ENCODE peak calls at places on chromosomes 11 and 22, in nine cellular contexts. One of them, this sample, is unnamed.

GRCh38 chr22:39239561-39240423 is 5.0 kb downstream of the PDGFB start:
- DNase-seq in uterus: no peak
- DNase-seq in dorsolateral prefrontal cortex: no peak
- DNase-seq in left cardiac atrium: no peak
- DNase-seq in T-helper 1 cell: no peak
- DNase-seq in fibroblast of lung: no peak
- DNase-seq in GM20000: no peak
- DNase-seq in stimulated activated CD4-positive, alpha-beta T cell treated with anti-CD3 and anti-CD28 coated beads, Interleukin-12 subunit alpha, Interleukin-12 subunit beta, amount 100 ng/mL, for 4 hours: no peak
- DNase-seq in RCC 7860: no peak
- DNase-seq in this sample: no peak

GRCh38 chr11:114307524-114308203 is 11.5 kb downstream of the NNMT start:
- DNase-seq in uterus: peak
- DNase-seq in dorsolateral prefrontal cortex: no peak
- DNase-seq in left cardiac atrium: peak
- DNase-seq in T-helper 1 cell: no peak
- DNase-seq in fibroblast of lung: peak
- DNase-seq in GM20000: no peak
- DNase-seq in stimulated activated CD4-positive, alpha-beta T cell treated with anti-CD3 and anti-CD28 coated beads, Interleukin-12 subunit alpha, Interleukin-12 subunit beta, amount 100 ng/mL, for 4 hours: no peak
- DNase-seq in RCC 7860: peak
- DNase-seq in this sample: no peak

GRCh38 chr11:122524532-122524882 is 131.0 kb upstream of the UBASH3B start:
- DNase-seq in uterus: no peak
- DNase-seq in dorsolateral prefrontal cortex: no peak
- DNase-seq in left cardiac atrium: no peak
- DNase-seq in T-helper 1 cell: no peak
- DNase-seq in fibroblast of lung: peak
- DNase-seq in GM20000: no peak
- DNase-seq in stimulated activated CD4-positive, alpha-beta T cell treated with anti-CD3 and anti-CD28 coated beads, Interleukin-12 subunit alpha, Interleukin-12 subunit beta, amount 100 ng/mL, for 4 hours: no peak
- DNase-seq in RCC 7860: no peak
- DNase-seq in this sample: no peak

GRCh38 chr11:61129608-61130523 is 27.6 kb downstream of the CD5 start:
- DNase-seq in uterus: peak
- DNase-seq in dorsolateral prefrontal cortex: peak
- DNase-seq in left cardiac atrium: peak
- DNase-seq in T-helper 1 cell: peak
- DNase-seq in fibroblast of lung: peak
- DNase-seq in GM20000: peak
- DNase-seq in stimulated activated CD4-positive, alpha-beta T cell treated with anti-CD3 and anti-CD28 coated beads, Interleukin-12 subunit alpha, Interleukin-12 subunit beta, amount 100 ng/mL, for 4 hours: peak
- DNase-seq in RCC 7860: peak
- DNase-seq in this sample: peak

GRCh38 chr22:32764330-32765116 is 37.0 kb upstream of the TIMP3 start:
- DNase-seq in uterus: peak
- DNase-seq in dorsolateral prefrontal cortex: no peak
- DNase-seq in left cardiac atrium: peak
- DNase-seq in T-helper 1 cell: no peak
- DNase-seq in fibroblast of lung: peak
- DNase-seq in GM20000: no peak
- DNase-seq in stimulated activated CD4-positive, alpha-beta T cell treated with anti-CD3 and anti-CD28 coated beads, Interleukin-12 subunit alpha, Interleukin-12 subunit beta, amount 100 ng/mL, for 4 hours: no peak
- DNase-seq in RCC 7860: no peak
- DNase-seq in this sample: no peak

GRCh38 chr11:126106929-126107328 is 44.3 kb upstream of the CDON start:
- DNase-seq in uterus: no peak
- DNase-seq in dorsolateral prefrontal cortex: no peak
- DNase-seq in left cardiac atrium: no peak
- DNase-seq in T-helper 1 cell: no peak
- DNase-seq in fibroblast of lung: no peak
- DNase-seq in GM20000: no peak
- DNase-seq in stimulated activated CD4-positive, alpha-beta T cell treated with anti-CD3 and anti-CD28 coated beads, Interleukin-12 subunit alpha, Interleukin-12 subunit beta, amount 100 ng/mL, for 4 hours: no peak
- DNase-seq in RCC 7860: no peak
- DNase-seq in this sample: no peak

GRCh38 chr11:35662061-35662648 is 420 bp upstream of the TRIM44 start:
- DNase-seq in uterus: no peak
- DNase-seq in dorsolateral prefrontal cortex: no peak
- DNase-seq in left cardiac atrium: no peak
- DNase-seq in T-helper 1 cell: peak
- DNase-seq in fibroblast of lung: no peak
- DNase-seq in GM20000: peak
- DNase-seq in stimulated activated CD4-positive, alpha-beta T cell treated with anti-CD3 and anti-CD28 coated beads, Interleukin-12 subunit alpha, Interleukin-12 subunit beta, amount 100 ng/mL, for 4 hours: no peak
- DNase-seq in RCC 7860: no peak
- DNase-seq in this sample: no peak

GRCh38 chr11:35662649-35663407 is at the start of gene TRIM44:
- DNase-seq in uterus: peak
- DNase-seq in dorsolateral prefrontal cortex: peak
- DNase-seq in left cardiac atrium: peak
- DNase-seq in T-helper 1 cell: peak
- DNase-seq in fibroblast of lung: peak
- DNase-seq in GM20000: peak
- DNase-seq in stimulated activated CD4-positive, alpha-beta T cell treated with anti-CD3 and anti-CD28 coated beads, Interleukin-12 subunit alpha, Interleukin-12 subunit beta, amount 100 ng/mL, for 4 hours: peak
- DNase-seq in RCC 7860: peak
- DNase-seq in this sample: peak

GRCh38 chr22:19965771-19966709 is 24.4 kb upstream of the TXNRD2 start:
- DNase-seq in uterus: no peak
- DNase-seq in dorsolateral prefrontal cortex: peak
- DNase-seq in left cardiac atrium: no peak
- DNase-seq in T-helper 1 cell: no peak
- DNase-seq in fibroblast of lung: no peak
- DNase-seq in GM20000: no peak
- DNase-seq in stimulated activated CD4-positive, alpha-beta T cell treated with anti-CD3 and anti-CD28 coated beads, Interleukin-12 subunit alpha, Interleukin-12 subunit beta, amount 100 ng/mL, for 4 hours: no peak
- DNase-seq in RCC 7860: no peak
- DNase-seq in this sample: no peak

GRCh38 chr11:77179048-77179447 is 51.0 kb downstream of the MYO7A start:
- DNase-seq in uterus: no peak
- DNase-seq in dorsolateral prefrontal cortex: peak
- DNase-seq in left cardiac atrium: no peak
- DNase-seq in T-helper 1 cell: no peak
- DNase-seq in fibroblast of lung: no peak
- DNase-seq in GM20000: no peak
- DNase-seq in stimulated activated CD4-positive, alpha-beta T cell treated with anti-CD3 and anti-CD28 coated beads, Interleukin-12 subunit alpha, Interleukin-12 subunit beta, amount 100 ng/mL, for 4 hours: no peak
- DNase-seq in RCC 7860: no peak
- DNase-seq in this sample: no peak

GRCh38 chr11:117437791-117438130 is 110.1 kb downstream of the CEP164 start:
- DNase-seq in uterus: no peak
- DNase-seq in dorsolateral prefrontal cortex: no peak
- DNase-seq in left cardiac atrium: no peak
- DNase-seq in T-helper 1 cell: no peak
- DNase-seq in fibroblast of lung: no peak
- DNase-seq in GM20000: no peak
- DNase-seq in stimulated activated CD4-positive, alpha-beta T cell treated with anti-CD3 and anti-CD28 coated beads, Interleukin-12 subunit alpha, Interleukin-12 subunit beta, amount 100 ng/mL, for 4 hours: no peak
- DNase-seq in RCC 7860: no peak
- DNase-seq in this sample: no peak

GRCh38 chr11:61083601-61084147 is 18.6 kb upstream of the CD5 start:
- DNase-seq in uterus: no peak
- DNase-seq in dorsolateral prefrontal cortex: no peak
- DNase-seq in left cardiac atrium: no peak
- DNase-seq in T-helper 1 cell: peak
- DNase-seq in fibroblast of lung: no peak
- DNase-seq in GM20000: peak
- DNase-seq in stimulated activated CD4-positive, alpha-beta T cell treated with anti-CD3 and anti-CD28 coated beads, Interleukin-12 subunit alpha, Interleukin-12 subunit beta, amount 100 ng/mL, for 4 hours: peak
- DNase-seq in RCC 7860: no peak
- DNase-seq in this sample: no peak

GRCh38 chr22:47192651-47193437 is 430.4 kb downstream of the TBC1D22A start:
- DNase-seq in uterus: no peak
- DNase-seq in dorsolateral prefrontal cortex: no peak
- DNase-seq in left cardiac atrium: no peak
- DNase-seq in T-helper 1 cell: no peak
- DNase-seq in fibroblast of lung: no peak
- DNase-seq in GM20000: no peak
- DNase-seq in stimulated activated CD4-positive, alpha-beta T cell treated with anti-CD3 and anti-CD28 coated beads, Interleukin-12 subunit alpha, Interleukin-12 subunit beta, amount 100 ng/mL, for 4 hours: no peak
- DNase-seq in RCC 7860: no peak
- DNase-seq in this sample: no peak

GRCh38 chr11:76978239-76978638 is 56.0 kb upstream of the B3GNT6 start:
- DNase-seq in uterus: no peak
- DNase-seq in dorsolateral prefrontal cortex: no peak
- DNase-seq in left cardiac atrium: no peak
- DNase-seq in T-helper 1 cell: no peak
- DNase-seq in fibroblast of lung: no peak
- DNase-seq in GM20000: no peak
- DNase-seq in stimulated activated CD4-positive, alpha-beta T cell treated with anti-CD3 and anti-CD28 coated beads, Interleukin-12 subunit alpha, Interleukin-12 subunit beta, amount 100 ng/mL, for 4 hours: no peak
- DNase-seq in RCC 7860: no peak
- DNase-seq in this sample: no peak

GRCh38 chr11:61697093-61697492 is 16.9 kb downstream of the DAGLA start:
- DNase-seq in uterus: no peak
- DNase-seq in dorsolateral prefrontal cortex: no peak
- DNase-seq in left cardiac atrium: no peak
- DNase-seq in T-helper 1 cell: no peak
- DNase-seq in fibroblast of lung: no peak
- DNase-seq in GM20000: no peak
- DNase-seq in stimulated activated CD4-positive, alpha-beta T cell treated with anti-CD3 and anti-CD28 coated beads, Interleukin-12 subunit alpha, Interleukin-12 subunit beta, amount 100 ng/mL, for 4 hours: no peak
- DNase-seq in RCC 7860: peak
- DNase-seq in this sample: no peak

GRCh38 chr11:44623716-44624491 is 58.4 kb downstream of the CD82 start:
- DNase-seq in uterus: no peak
- DNase-seq in dorsolateral prefrontal cortex: peak
- DNase-seq in left cardiac atrium: no peak
- DNase-seq in T-helper 1 cell: no peak
- DNase-seq in fibroblast of lung: peak
- DNase-seq in GM20000: no peak
- DNase-seq in stimulated activated CD4-positive, alpha-beta T cell treated with anti-CD3 and anti-CD28 coated beads, Interleukin-12 subunit alpha, Interleukin-12 subunit beta, amount 100 ng/mL, for 4 hours: no peak
- DNase-seq in RCC 7860: no peak
- DNase-seq in this sample: peak

GRCh38 chr11:46265764-46266163 is 11.7 kb upstream of the CREB3L1 start:
- DNase-seq in uterus: no peak
- DNase-seq in dorsolateral prefrontal cortex: no peak
- DNase-seq in left cardiac atrium: no peak
- DNase-seq in T-helper 1 cell: no peak
- DNase-seq in fibroblast of lung: no peak
- DNase-seq in GM20000: no peak
- DNase-seq in stimulated activated CD4-positive, alpha-beta T cell treated with anti-CD3 and anti-CD28 coated beads, Interleukin-12 subunit alpha, Interleukin-12 subunit beta, amount 100 ng/mL, for 4 hours: no peak
- DNase-seq in RCC 7860: no peak
- DNase-seq in this sample: no peak

GRCh38 chr11:33065445-33066178 is 26.2 kb downstream of the TCP11L1 start:
- DNase-seq in uterus: peak
- DNase-seq in dorsolateral prefrontal cortex: peak
- DNase-seq in left cardiac atrium: peak
- DNase-seq in T-helper 1 cell: peak
- DNase-seq in fibroblast of lung: peak
- DNase-seq in GM20000: peak
- DNase-seq in stimulated activated CD4-positive, alpha-beta T cell treated with anti-CD3 and anti-CD28 coated beads, Interleukin-12 subunit alpha, Interleukin-12 subunit beta, amount 100 ng/mL, for 4 hours: peak
- DNase-seq in RCC 7860: no peak
- DNase-seq in this sample: peak

GRCh38 chr11:3135491-3136440 is 29.3 kb downstream of the OSBPL5 start:
- DNase-seq in uterus: peak
- DNase-seq in dorsolateral prefrontal cortex: peak
- DNase-seq in left cardiac atrium: peak
- DNase-seq in T-helper 1 cell: no peak
- DNase-seq in fibroblast of lung: no peak
- DNase-seq in GM20000: no peak
- DNase-seq in stimulated activated CD4-positive, alpha-beta T cell treated with anti-CD3 and anti-CD28 coated beads, Interleukin-12 subunit alpha, Interleukin-12 subunit beta, amount 100 ng/mL, for 4 hours: no peak
- DNase-seq in RCC 7860: no peak
- DNase-seq in this sample: no peak

GRCh38 chr22:32661296-32661695 is 140.2 kb upstream of the TIMP3 start:
- DNase-seq in uterus: peak
- DNase-seq in dorsolateral prefrontal cortex: peak
- DNase-seq in left cardiac atrium: peak
- DNase-seq in T-helper 1 cell: no peak
- DNase-seq in fibroblast of lung: peak
- DNase-seq in GM20000: no peak
- DNase-seq in stimulated activated CD4-positive, alpha-beta T cell treated with anti-CD3 and anti-CD28 coated beads, Interleukin-12 subunit alpha, Interleukin-12 subunit beta, amount 100 ng/mL, for 4 hours: no peak
- DNase-seq in RCC 7860: peak
- DNase-seq in this sample: no peak

GRCh38 chr11:65642014-65642671 is 4.2 kb downstream of the SIPA1 start:
- DNase-seq in uterus: no peak
- DNase-seq in dorsolateral prefrontal cortex: no peak
- DNase-seq in left cardiac atrium: no peak
- DNase-seq in T-helper 1 cell: no peak
- DNase-seq in fibroblast of lung: no peak
- DNase-seq in GM20000: no peak
- DNase-seq in stimulated activated CD4-positive, alpha-beta T cell treated with anti-CD3 and anti-CD28 coated beads, Interleukin-12 subunit alpha, Interleukin-12 subunit beta, amount 100 ng/mL, for 4 hours: no peak
- DNase-seq in RCC 7860: no peak
- DNase-seq in this sample: no peak

GRCh38 chr11:82631722-82632630 is 101.7 kb downstream of the FAM181B start:
- DNase-seq in uterus: no peak
- DNase-seq in dorsolateral prefrontal cortex: no peak
- DNase-seq in left cardiac atrium: no peak
- DNase-seq in T-helper 1 cell: no peak
- DNase-seq in fibroblast of lung: peak
- DNase-seq in GM20000: peak
- DNase-seq in stimulated activated CD4-positive, alpha-beta T cell treated with anti-CD3 and anti-CD28 coated beads, Interleukin-12 subunit alpha, Interleukin-12 subunit beta, amount 100 ng/mL, for 4 hours: no peak
- DNase-seq in RCC 7860: no peak
- DNase-seq in this sample: no peak

GRCh38 chr11:15493066-15493465 is 378.3 kb downstream of the INSC start:
- DNase-seq in uterus: no peak
- DNase-seq in dorsolateral prefrontal cortex: no peak
- DNase-seq in left cardiac atrium: no peak
- DNase-seq in T-helper 1 cell: no peak
- DNase-seq in fibroblast of lung: peak
- DNase-seq in GM20000: no peak
- DNase-seq in stimulated activated CD4-positive, alpha-beta T cell treated with anti-CD3 and anti-CD28 coated beads, Interleukin-12 subunit alpha, Interleukin-12 subunit beta, amount 100 ng/mL, for 4 hours: no peak
- DNase-seq in RCC 7860: peak
- DNase-seq in this sample: no peak

GRCh38 chr11:86978247-86978646 is 23.1 kb upstream of the FZD4 start:
- DNase-seq in uterus: no peak
- DNase-seq in dorsolateral prefrontal cortex: no peak
- DNase-seq in left cardiac atrium: peak
- DNase-seq in T-helper 1 cell: no peak
- DNase-seq in fibroblast of lung: no peak
- DNase-seq in GM20000: no peak
- DNase-seq in stimulated activated CD4-positive, alpha-beta T cell treated with anti-CD3 and anti-CD28 coated beads, Interleukin-12 subunit alpha, Interleukin-12 subunit beta, amount 100 ng/mL, for 4 hours: no peak
- DNase-seq in RCC 7860: no peak
- DNase-seq in this sample: no peak

GRCh38 chr11:128334311-128335044 is 252.9 kb downstream of the ETS1 start:
- DNase-seq in uterus: no peak
- DNase-seq in dorsolateral prefrontal cortex: no peak
- DNase-seq in left cardiac atrium: peak
- DNase-seq in T-helper 1 cell: no peak
- DNase-seq in fibroblast of lung: peak
- DNase-seq in GM20000: no peak
- DNase-seq in stimulated activated CD4-positive, alpha-beta T cell treated with anti-CD3 and anti-CD28 coated beads, Interleukin-12 subunit alpha, Interleukin-12 subunit beta, amount 100 ng/mL, for 4 hours: no peak
- DNase-seq in RCC 7860: no peak
- DNase-seq in this sample: no peak

GRCh38 chr22:17754233-17754925 is 19.9 kb downstream of the BID start:
- DNase-seq in uterus: no peak
- DNase-seq in dorsolateral prefrontal cortex: no peak
- DNase-seq in left cardiac atrium: no peak
- DNase-seq in T-helper 1 cell: no peak
- DNase-seq in fibroblast of lung: no peak
- DNase-seq in GM20000: no peak
- DNase-seq in stimulated activated CD4-positive, alpha-beta T cell treated with anti-CD3 and anti-CD28 coated beads, Interleukin-12 subunit alpha, Interleukin-12 subunit beta, amount 100 ng/mL, for 4 hours: no peak
- DNase-seq in RCC 7860: no peak
- DNase-seq in this sample: no peak

GRCh38 chr22:19567383-19568009 is 43.3 kb upstream of the CLDN5 start:
- DNase-seq in uterus: no peak
- DNase-seq in dorsolateral prefrontal cortex: no peak
- DNase-seq in left cardiac atrium: no peak
- DNase-seq in T-helper 1 cell: no peak
- DNase-seq in fibroblast of lung: no peak
- DNase-seq in GM20000: no peak
- DNase-seq in stimulated activated CD4-positive, alpha-beta T cell treated with anti-CD3 and anti-CD28 coated beads, Interleukin-12 subunit alpha, Interleukin-12 subunit beta, amount 100 ng/mL, for 4 hours: no peak
- DNase-seq in RCC 7860: no peak
- DNase-seq in this sample: no peak

GRCh38 chr11:130551388-130551787 is 102.9 kb downstream of the ADAMTS15 start:
- DNase-seq in uterus: no peak
- DNase-seq in dorsolateral prefrontal cortex: no peak
- DNase-seq in left cardiac atrium: no peak
- DNase-seq in T-helper 1 cell: no peak
- DNase-seq in fibroblast of lung: peak
- DNase-seq in GM20000: no peak
- DNase-seq in stimulated activated CD4-positive, alpha-beta T cell treated with anti-CD3 and anti-CD28 coated beads, Interleukin-12 subunit alpha, Interleukin-12 subunit beta, amount 100 ng/mL, for 4 hours: no peak
- DNase-seq in RCC 7860: no peak
- DNase-seq in this sample: no peak

GRCh38 chr22:43639228-43639948 is 172.7 kb downstream of the EFCAB6 start:
- DNase-seq in uterus: no peak
- DNase-seq in dorsolateral prefrontal cortex: no peak
- DNase-seq in left cardiac atrium: no peak
- DNase-seq in T-helper 1 cell: no peak
- DNase-seq in fibroblast of lung: no peak
- DNase-seq in GM20000: no peak
- DNase-seq in stimulated activated CD4-positive, alpha-beta T cell treated with anti-CD3 and anti-CD28 coated beads, Interleukin-12 subunit alpha, Interleukin-12 subunit beta, amount 100 ng/mL, for 4 hours: no peak
- DNase-seq in RCC 7860: no peak
- DNase-seq in this sample: no peak

GRCh38 chr11:36253238-36253637 is 36.0 kb downstream of the COMMD9 start:
- DNase-seq in uterus: no peak
- DNase-seq in dorsolateral prefrontal cortex: peak
- DNase-seq in left cardiac atrium: no peak
- DNase-seq in T-helper 1 cell: no peak
- DNase-seq in fibroblast of lung: no peak
- DNase-seq in GM20000: no peak
- DNase-seq in stimulated activated CD4-positive, alpha-beta T cell treated with anti-CD3 and anti-CD28 coated beads, Interleukin-12 subunit alpha, Interleukin-12 subunit beta, amount 100 ng/mL, for 4 hours: no peak
- DNase-seq in RCC 7860: no peak
- DNase-seq in this sample: no peak

GRCh38 chr11:126328938-126329643 is 25.2 kb downstream of the DCPS start:
- DNase-seq in uterus: no peak
- DNase-seq in dorsolateral prefrontal cortex: peak
- DNase-seq in left cardiac atrium: no peak
- DNase-seq in T-helper 1 cell: no peak
- DNase-seq in fibroblast of lung: no peak
- DNase-seq in GM20000: no peak
- DNase-seq in stimulated activated CD4-positive, alpha-beta T cell treated with anti-CD3 and anti-CD28 coated beads, Interleukin-12 subunit alpha, Interleukin-12 subunit beta, amount 100 ng/mL, for 4 hours: no peak
- DNase-seq in RCC 7860: no peak
- DNase-seq in this sample: no peak

This sample was measured in central memory CD8-positive, alpha-beta T cell.